ENCODE peak calls at places on chromosomes 6 and 20, in five cellular contexts. K is effector CD8-positive, alpha-beta T cell; T is stimulated activated CD8-positive, alpha-beta memory T cell treated with anti-CD3 and anti-CD28 coated beads, Interleukin-15, amount 100 ng/mL, for 24 hours; Z is activated CD8-positive, alpha-beta memory T cell treated with anti-CD3 and anti-CD28 coated beads for 48 hours; A is activated T-cell treated with anti-CD3 and anti-CD28 coated beads, Interleukin-2, amount 50 U/mL, for 4 hours. L is an unnamed sample.

GRCh38 chr6:41073968-41074691 is 1.4 kb downstream of the NFYA start:
- DNase-seq in T (no peak), A (no peak), Z (no peak), K (no peak), L (peak; percentile 24)

GRCh38 chr6:108557494-108558371 is 3.0 kb upstream of the FOXO3 start:
- DNase-seq in K (peak; percentile 80), Z (peak; percentile 32), T (peak; percentile 56), A (peak; percentile 77), L (peak; percentile 82)

GRCh38 chr6:36912583-36912982 is 26.8 kb downstream of the C6orf89 start:
- DNase-seq in T (peak; percentile 11), K (no peak), A (peak; percentile 42), Z (peak; percentile 28), L (peak; percentile 85)

GRCh38 chr6:129521946-129522345 is 188.0 kb downstream of the ARHGAP18 start:
- DNase-seq in K (no peak), T (no peak), Z (no peak), A (no peak), L (no peak)

GRCh38 chr20:47379433-47380150 is 23.1 kb upstream of the ZMYND8 start:
- DNase-seq in A (no peak), K (no peak), T (no peak), Z (no peak), L (no peak)

GRCh38 chr6:28597217-28597835 is 71.6 kb downstream of the GPX5 start:
- DNase-seq in T (no peak), K (no peak), Z (peak; percentile 33), A (no peak), L (no peak)

GRCh38 chr6:157603971-157604370 is 219.1 kb upstream of the SNX9 start:
- DNase-seq in T (no peak), K (no peak), A (no peak), Z (no peak), L (no peak)

GRCh38 chr6:36633915-36634314 is 39.8 kb downstream of the SRSF3 start:
- DNase-seq in K (no peak), Z (no peak), A (no peak), T (no peak), L (no peak)

GRCh38 chr6:162371133-162371532 is 356.4 kb downstream of the PRKN start:
- DNase-seq in T (no peak), A (no peak), Z (no peak), K (no peak), L (no peak)

GRCh38 chr6:69647726-69648125 is 149.1 kb downstream of the LMBRD1 start:
- DNase-seq in A (no peak), Z (no peak), K (no peak), T (no peak), L (no peak)

GRCh38 chr6:119444642-119445557 is 95.3 kb upstream of the MAN1A1 start:
- DNase-seq in K (no peak), Z (no peak), A (no peak), T (no peak), L (no peak)

GRCh38 chr6:27178001-27178730 is 69.3 kb upstream of the PRSS16 start:
- DNase-seq in T (no peak), A (peak; percentile 19), Z (no peak), K (peak; percentile 58), L (peak; percentile 71)

GRCh38 chr6:17011985-17012384 is 89.9 kb upstream of the STMND1 start:
- DNase-seq in A (no peak), Z (no peak), K (no peak), T (no peak), L (no peak)

GRCh38 chr20:4025679-4026078 is 10.3 kb upstream of the RNF24 start:
- DNase-seq in K (no peak), Z (no peak), T (no peak), A (no peak), L (no peak)

GRCh38 chr6:142647436-142648389 is 297.3 kb downstream of the HIVEP2 start:
- DNase-seq in A (no peak), K (no peak), T (no peak), Z (no peak), L (no peak)